ENCODE peak calls at places on chromosomes 12 and 14, in five cellular contexts. One of them, this sample, is unnamed. For H3K9me3, the result is how much of the 10 kb centered on the place peaks cover.

GRCh38 chr14:60275932-60276331 is 26.9 kb downstream of the PPM1A start:
- DNase-seq in thoracic aorta: no peak
- DNase-seq in OCI-LY7: no peak
- DNase-seq in Peyer's patch: no peak
- DNase-seq in fibroblast of lung: peak
- DNase-seq in this sample: no peak

GRCh38 chr12:114166360-114166759 is 200.2 kb upstream of the RBM19 start:
- DNase-seq in thoracic aorta: no peak
- DNase-seq in OCI-LY7: peak
- DNase-seq in Peyer's patch: no peak
- DNase-seq in fibroblast of lung: peak
- DNase-seq in this sample: no peak

GRCh38 chr12:4203772-4204376 is 69.7 kb upstream of the CCND2 start:
- DNase-seq in thoracic aorta: no peak
- DNase-seq in OCI-LY7: no peak
- DNase-seq in Peyer's patch: no peak
- DNase-seq in fibroblast of lung: no peak
- DNase-seq in this sample: no peak

GRCh38 chr12:98227162-98227561 is 288.2 kb upstream of the TMPO start:
- DNase-seq in thoracic aorta: no peak
- DNase-seq in OCI-LY7: peak
- DNase-seq in Peyer's patch: no peak
- DNase-seq in fibroblast of lung: no peak
- DNase-seq in this sample: no peak

GRCh38 chr14:21136024-21136423 is 19.8 kb downstream of the OR5AU1 start:
- DNase-seq in thoracic aorta: no peak
- DNase-seq in OCI-LY7: peak
- DNase-seq in Peyer's patch: no peak
- DNase-seq in fibroblast of lung: peak
- DNase-seq in this sample: no peak

GRCh38 chr14:52701223-52701622 is 5.8 kb upstream of the PSMC6 start:
- DNase-seq in thoracic aorta: no peak
- DNase-seq in OCI-LY7: no peak
- DNase-seq in Peyer's patch: no peak
- DNase-seq in fibroblast of lung: no peak
- DNase-seq in this sample: no peak

GRCh38 chr12:62267490-62267889 is 7.3 kb downstream of the USP15 start:
- DNase-seq in thoracic aorta: no peak
- DNase-seq in OCI-LY7: no peak
- DNase-seq in Peyer's patch: no peak
- DNase-seq in fibroblast of lung: no peak
- DNase-seq in this sample: no peak

GRCh38 chr12:2256453-2256852 is 203.7 kb downstream of the CACNA1C start:
- DNase-seq in thoracic aorta: no peak
- DNase-seq in OCI-LY7: no peak
- DNase-seq in Peyer's patch: no peak
- DNase-seq in fibroblast of lung: peak
- DNase-seq in this sample: no peak

GRCh38 chr12:128531153-128531552 is 264.2 kb downstream of the TMEM132C start:
- DNase-seq in thoracic aorta: no peak
- DNase-seq in OCI-LY7: peak
- DNase-seq in Peyer's patch: no peak
- DNase-seq in fibroblast of lung: no peak
- DNase-seq in this sample: no peak

GRCh38 chr12:24255920-24256635 is 306.6 kb upstream of the SOX5 start:
- DNase-seq in thoracic aorta: no peak
- DNase-seq in OCI-LY7: no peak
- DNase-seq in Peyer's patch: no peak
- DNase-seq in fibroblast of lung: no peak
- DNase-seq in this sample: no peak

GRCh38 chr12:29782821-29783772 is 645 bp downstream of the TMTC1 start:
- DNase-seq in thoracic aorta: no peak
- DNase-seq in OCI-LY7: no peak
- DNase-seq in Peyer's patch: no peak
- DNase-seq in fibroblast of lung: peak
- DNase-seq in this sample: peak

GRCh38 chr14:25444381-25444780 is 394.4 kb upstream of the STXBP6 start:
- DNase-seq in thoracic aorta: no peak
- DNase-seq in OCI-LY7: no peak
- DNase-seq in Peyer's patch: no peak
- DNase-seq in fibroblast of lung: no peak
- DNase-seq in this sample: no peak
- H3K9me3 ChIP-seq in thoracic aorta: under half
- H3K9me3 ChIP-seq in OCI-LY7: under half
- H3K9me3 ChIP-seq in Peyer's patch: under half
- H3K9me3 ChIP-seq in fibroblast of lung: under half
- H3K9me3 ChIP-seq in this sample: under half

DNA sequence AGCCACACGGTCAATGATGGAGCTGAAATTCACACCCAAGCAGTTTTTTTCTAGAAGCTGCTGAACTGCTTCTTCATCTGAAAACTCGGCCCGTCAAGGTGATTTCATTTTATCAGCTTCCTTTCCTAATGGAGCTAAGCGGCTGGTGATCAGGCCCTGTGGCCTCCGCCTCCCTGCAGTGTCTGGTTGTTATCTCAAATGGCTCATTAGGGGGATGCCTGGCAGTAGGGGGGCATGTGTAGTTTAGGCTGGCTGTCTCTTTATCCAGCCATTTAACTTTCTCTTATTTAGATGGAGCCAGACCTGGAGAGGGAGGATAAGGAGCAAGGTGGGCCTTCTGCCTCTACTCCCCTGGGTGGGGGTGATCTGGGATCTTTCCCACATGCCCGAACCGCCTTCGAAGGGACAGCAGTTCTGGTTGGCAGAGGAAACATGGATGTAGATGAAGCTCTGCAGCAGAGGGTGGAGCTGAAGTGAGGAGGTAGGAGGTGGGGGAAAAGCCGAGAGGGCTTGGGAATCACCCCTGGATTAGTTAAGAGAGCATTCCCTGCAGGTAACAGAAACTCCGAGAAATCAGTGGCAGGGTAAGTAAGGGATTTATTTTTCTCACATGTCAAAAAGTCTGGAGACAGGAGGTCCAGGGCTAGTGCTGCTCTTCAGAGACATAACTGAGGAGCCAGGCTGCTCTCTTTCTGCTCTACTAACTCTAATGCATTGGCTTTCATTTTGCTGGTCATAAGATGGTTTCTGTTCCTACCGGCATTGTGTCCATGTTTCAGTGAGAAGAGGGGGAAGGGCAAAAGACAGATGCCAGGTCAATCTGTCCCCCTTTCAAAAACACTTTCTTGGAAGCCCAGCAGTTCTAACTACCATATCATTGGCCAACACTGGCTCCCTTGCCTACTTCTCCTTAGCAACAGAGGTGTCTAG is 64.2 kb downstream of the TGFB3 start:
- DNase-seq in thoracic aorta: no peak
- DNase-seq in OCI-LY7: no peak
- DNase-seq in Peyer's patch: no peak
- DNase-seq in fibroblast of lung: no peak
- DNase-seq in this sample: no peak
- H3K27ac ChIP-seq in thoracic aorta: no peak
- H3K27ac ChIP-seq in OCI-LY7: no peak
- H3K27ac ChIP-seq in Peyer's patch: no peak
- H3K27ac ChIP-seq in fibroblast of lung: no peak
- H3K27ac ChIP-seq in this sample: no peak

GRCh38 chr14:94750371-94750770 is 19.5 kb downstream of the GSC start:
- DNase-seq in thoracic aorta: no peak
- DNase-seq in OCI-LY7: no peak
- DNase-seq in Peyer's patch: no peak
- DNase-seq in fibroblast of lung: no peak
- DNase-seq in this sample: no peak

GRCh38 chr14:94751956-94752355 is 18.0 kb downstream of the GSC start:
- DNase-seq in thoracic aorta: no peak
- DNase-seq in OCI-LY7: no peak
- DNase-seq in Peyer's patch: no peak
- DNase-seq in fibroblast of lung: no peak
- DNase-seq in this sample: no peak

GRCh38 chr14:94746131-94746530 is 23.8 kb downstream of the GSC start:
- DNase-seq in thoracic aorta: no peak
- DNase-seq in OCI-LY7: no peak
- DNase-seq in Peyer's patch: no peak
- DNase-seq in fibroblast of lung: no peak
- DNase-seq in this sample: no peak

GRCh38 chr14:94751321-94751720 is 18.6 kb downstream of the GSC start:
- DNase-seq in thoracic aorta: no peak
- DNase-seq in OCI-LY7: no peak
- DNase-seq in Peyer's patch: no peak
- DNase-seq in fibroblast of lung: no peak
- DNase-seq in this sample: no peak

DNA sequence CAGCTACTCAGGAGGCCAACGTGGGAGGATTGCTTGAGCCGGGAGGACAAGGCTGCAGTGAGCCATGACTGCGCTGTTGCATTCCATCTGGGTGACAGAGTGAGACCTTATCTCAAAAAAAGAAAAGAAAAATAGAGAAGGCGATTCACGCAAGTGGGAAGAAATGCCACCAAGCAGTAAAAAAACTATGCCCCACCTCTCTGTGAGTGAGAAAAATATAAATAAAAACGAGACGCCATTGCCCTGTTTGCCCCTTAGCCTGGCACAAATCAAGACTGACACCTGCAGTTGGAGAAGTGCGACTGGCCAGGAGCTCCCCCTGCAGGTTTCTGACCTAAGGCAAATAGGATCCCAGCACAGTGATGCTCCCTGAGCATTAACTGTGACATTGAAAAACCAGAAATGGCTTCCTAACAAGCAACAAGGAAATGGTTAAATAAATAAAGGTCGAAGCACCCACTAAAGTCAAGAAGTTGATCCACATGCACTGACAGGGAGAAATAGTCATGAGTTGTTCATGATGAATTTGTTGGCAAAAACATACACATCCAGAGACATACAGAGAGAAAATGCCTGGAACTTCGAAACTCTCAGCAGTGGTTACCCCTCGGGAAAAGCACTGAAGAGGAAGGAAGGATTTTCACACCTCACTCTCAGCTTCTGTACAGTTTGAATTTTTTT is 21.1 kb downstream of the GSC start:
- DNase-seq in thoracic aorta: no peak
- DNase-seq in OCI-LY7: peak
- DNase-seq in Peyer's patch: no peak
- DNase-seq in fibroblast of lung: no peak
- DNase-seq in this sample: no peak
- TF ChIP-seq CTCF in thoracic aorta: no peak
- TF ChIP-seq CTCF in OCI-LY7: peak
- TF ChIP-seq CTCF in Peyer's patch: no peak
- TF ChIP-seq CTCF in fibroblast of lung: peak
- TF ChIP-seq CTCF in this sample: peak

GRCh38 chr12:34600592-34601462 is 578.5 kb downstream of the ALG10 start:
- DNase-seq in thoracic aorta: no peak
- DNase-seq in OCI-LY7: no peak
- DNase-seq in Peyer's patch: no peak
- DNase-seq in fibroblast of lung: no peak
- DNase-seq in this sample: peak
- H3K9me3 ChIP-seq in thoracic aorta: under half
- H3K9me3 ChIP-seq in OCI-LY7: under half
- H3K9me3 ChIP-seq in Peyer's patch: under half
- H3K9me3 ChIP-seq in fibroblast of lung: under half
- H3K9me3 ChIP-seq in this sample: under half